ENCODE peak calls at places on chromosome 7, in five cellular contexts. One of them, this sample, is unnamed.

GRCh38 chr7:135834262-135834661 is 85.6 kb upstream of the FAM180A start:
- DNase-seq in IMR-90: no peak
- DNase-seq in H9: no peak
- DNase-seq in H1: no peak
- DNase-seq in mesenchymal stem cell: no peak
- DNase-seq in this sample: no peak

GRCh38 chr7:1934756-1935155 is 264.7 kb downstream of the ELFN1 start:
- DNase-seq in mesenchymal stem cell: no peak
- DNase-seq in IMR-90: no peak
- DNase-seq in H9: no peak
- DNase-seq in H1: no peak
- DNase-seq in this sample: no peak

GRCh38 chr7:129431911-129432643 is 2.2 kb upstream of the STRIP2 start:
- DNase-seq in H9: no peak
- DNase-seq in H1: no peak
- DNase-seq in IMR-90: no peak
- DNase-seq in mesenchymal stem cell: no peak
- DNase-seq in this sample: no peak

GRCh38 chr7:15245801-15246200 is 316.0 kb downstream of the AGMO start:
- DNase-seq in H1: no peak
- DNase-seq in mesenchymal stem cell: no peak
- DNase-seq in H9: no peak
- DNase-seq in IMR-90: no peak
- DNase-seq in this sample: no peak

GRCh38 chr7:89042963-89043362 is 247.4 kb upstream of the TEX47 start:
- DNase-seq in IMR-90: no peak
- DNase-seq in mesenchymal stem cell: no peak
- DNase-seq in H9: no peak
- DNase-seq in H1: no peak
- DNase-seq in this sample: no peak

GRCh38 chr7:2431260-2431867 is 28.0 kb downstream of the CHST12 start:
- DNase-seq in IMR-90: no peak
- DNase-seq in H9: peak; percentile 75
- DNase-seq in H1: peak; percentile 85
- DNase-seq in mesenchymal stem cell: no peak
- DNase-seq in this sample: no peak

GRCh38 chr7:108211382-108212201 is 81.4 kb upstream of the LAMB4 start:
- DNase-seq in IMR-90: peak; percentile 59
- DNase-seq in H1: no peak
- DNase-seq in mesenchymal stem cell: peak; percentile 42
- DNase-seq in H9: peak; percentile 49
- DNase-seq in this sample: no peak

GRCh38 chr7:65971021-65971420 is 11.0 kb downstream of the GUSB start:
- DNase-seq in H9: no peak
- DNase-seq in IMR-90: no peak
- DNase-seq in mesenchymal stem cell: no peak
- DNase-seq in H1: no peak
- DNase-seq in this sample: no peak

GRCh38 chr7:2520808-2521146 is 1.2 kb downstream of the LFNG start:
- DNase-seq in H9: no peak
- DNase-seq in IMR-90: no peak
- DNase-seq in H1: no peak
- DNase-seq in mesenchymal stem cell: no peak
- DNase-seq in this sample: no peak

GRCh38 chr7:47941136-47941844 is 7.0 kb downstream of the PKD1L1 start:
- DNase-seq in H1: no peak
- DNase-seq in IMR-90: peak; percentile 71
- DNase-seq in mesenchymal stem cell: peak; percentile 81
- DNase-seq in H9: no peak
- DNase-seq in this sample: no peak

GRCh38 chr7:84055904-84056615 is 138.5 kb downstream of the SEMA3A start:
- DNase-seq in IMR-90: no peak
- DNase-seq in H9: no peak
- DNase-seq in H1: no peak
- DNase-seq in mesenchymal stem cell: no peak
- DNase-seq in this sample: no peak

GRCh38 chr7:8065356-8065813 is 96.8 kb downstream of the GLCCI1 start:
- DNase-seq in H1: no peak
- DNase-seq in H9: no peak
- DNase-seq in mesenchymal stem cell: peak; percentile 76
- DNase-seq in IMR-90: peak; percentile 88
- DNase-seq in this sample: no peak

GRCh38 chr7:3995187-3995586 is 686.9 kb upstream of the FOXK1 start:
- DNase-seq in H9: peak; percentile 93
- DNase-seq in H1: peak; percentile 91
- DNase-seq in mesenchymal stem cell: no peak
- DNase-seq in IMR-90: no peak
- DNase-seq in this sample: no peak

GRCh38 chr7:101248276-101248675 is 3.4 kb upstream of the FIS1 start:
- DNase-seq in mesenchymal stem cell: no peak
- DNase-seq in IMR-90: no peak
- DNase-seq in H9: no peak
- DNase-seq in H1: no peak
- DNase-seq in this sample: no peak

GRCh38 chr7:44224216-44224950 is 23.6 kb downstream of the YKT6 start:
- DNase-seq in mesenchymal stem cell: no peak
- DNase-seq in IMR-90: no peak
- DNase-seq in H9: no peak
- DNase-seq in H1: no peak
- DNase-seq in this sample: no peak

GRCh38 chr7:44645254-44645653 is 38.8 kb downstream of the OGDH start:
- DNase-seq in mesenchymal stem cell: no peak
- DNase-seq in H1: no peak
- DNase-seq in IMR-90: no peak
- DNase-seq in H9: no peak
- DNase-seq in this sample: no peak

GRCh38 chr7:47757946-47758371 is 176.0 kb upstream of the TNS3 start:
- DNase-seq in H9: no peak
- DNase-seq in mesenchymal stem cell: peak; percentile 87
- DNase-seq in H1: no peak
- DNase-seq in IMR-90: peak; percentile 73
- DNase-seq in this sample: no peak

GRCh38 chr7:16422917-16423316 is 1.6 kb upstream of the CRPPA start:
- DNase-seq in mesenchymal stem cell: no peak
- DNase-seq in H1: no peak
- DNase-seq in H9: no peak
- DNase-seq in IMR-90: no peak
- DNase-seq in this sample: no peak

GRCh38 chr7:106736508-106737201 is 75.7 kb upstream of the CCDC71L start:
- DNase-seq in IMR-90: peak; percentile 83
- DNase-seq in mesenchymal stem cell: peak; percentile 84
- DNase-seq in H1: peak; percentile 60
- DNase-seq in H9: peak; percentile 66
- DNase-seq in this sample: no peak

GRCh38 chr7:31080112-31080511 is 28.0 kb downstream of the ADCYAP1R1 start:
- DNase-seq in H1: no peak
- DNase-seq in mesenchymal stem cell: no peak
- DNase-seq in H9: no peak
- DNase-seq in IMR-90: no peak
- DNase-seq in this sample: no peak

GRCh38 chr7:155590215-155591023 is 44.1 kb upstream of the CNPY1 start:
- DNase-seq in H9: peak; percentile 71
- DNase-seq in IMR-90: peak; percentile 16
- DNase-seq in H1: no peak
- DNase-seq in mesenchymal stem cell: peak; percentile 25
- DNase-seq in this sample: no peak

GRCh38 chr7:132381742-132382472 is 194.4 kb downstream of the PLXNA4 start:
- DNase-seq in H1: no peak
- DNase-seq in IMR-90: no peak
- DNase-seq in H9: no peak
- DNase-seq in mesenchymal stem cell: no peak
- DNase-seq in this sample: no peak

GRCh38 chr7:128918266-128918665 is 7.8 kb upstream of the KCP start:
- DNase-seq in H9: no peak
- DNase-seq in H1: peak; percentile 32
- DNase-seq in mesenchymal stem cell: no peak
- DNase-seq in IMR-90: no peak
- DNase-seq in this sample: no peak

GRCh38 chr7:128056901-128057300 is 25.7 kb upstream of the LRRC4 start:
- DNase-seq in IMR-90: peak; percentile 87
- DNase-seq in H9: no peak
- DNase-seq in H1: no peak
- DNase-seq in mesenchymal stem cell: peak; percentile 76
- DNase-seq in this sample: no peak

GRCh38 chr7:29886827-29887226 is 80.5 kb downstream of the WIPF3 start:
- DNase-seq in IMR-90: no peak
- DNase-seq in H9: no peak
- DNase-seq in mesenchymal stem cell: no peak
- DNase-seq in H1: no peak
- DNase-seq in this sample: no peak

GRCh38 chr7:1938788-1939433 is 268.8 kb downstream of the ELFN1 start:
- DNase-seq in H9: no peak
- DNase-seq in IMR-90: no peak
- DNase-seq in H1: no peak
- DNase-seq in mesenchymal stem cell: no peak
- DNase-seq in this sample: no peak

GRCh38 chr7:143279186-143280098 is 5.3 kb upstream of the TMEM139 start:
- DNase-seq in mesenchymal stem cell: peak; percentile 81
- DNase-seq in IMR-90: peak; percentile 68
- DNase-seq in H1: no peak
- DNase-seq in H9: no peak
- DNase-seq in this sample: peak; percentile 66

GRCh38 chr7:19834566-19834965 is 61.1 kb upstream of the TMEM196 start:
- DNase-seq in mesenchymal stem cell: no peak
- DNase-seq in IMR-90: no peak
- DNase-seq in H9: no peak
- DNase-seq in H1: no peak
- DNase-seq in this sample: no peak

DNA sequence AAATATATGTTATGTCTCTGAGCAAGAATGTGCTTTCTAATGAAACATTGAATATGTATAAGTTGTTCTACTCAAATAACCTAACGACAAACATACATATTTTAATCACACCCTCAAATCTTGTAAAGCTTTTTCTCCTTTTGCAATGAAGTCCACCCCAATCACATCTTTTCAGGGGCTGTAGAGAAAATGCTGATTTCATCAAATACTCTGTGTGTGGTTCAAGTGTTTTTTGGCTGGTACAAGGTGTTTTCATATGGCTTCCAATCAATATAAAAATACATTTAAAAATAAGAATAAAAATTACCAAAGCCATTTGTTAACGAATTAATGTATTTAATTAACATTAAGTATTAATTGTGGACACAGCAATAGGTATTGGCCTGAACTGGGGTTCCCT is 57.2 kb upstream of the TMEM196 start:
- DNase-seq in IMR-90: no peak
- DNase-seq in mesenchymal stem cell: no peak
- DNase-seq in H9: no peak
- DNase-seq in H1: no peak
- DNase-seq in this sample: no peak
- H3K14ac ChIP-seq in IMR-90: no peak overlapping the region
- H3K14ac ChIP-seq in mesenchymal stem cell: no peak overlapping the region
- H3K14ac ChIP-seq in H9: no peak overlapping the region
- H3K14ac ChIP-seq in H1: no peak overlapping the region
- H3K14ac ChIP-seq in this sample: no peak overlapping the region

GRCh38 chr7:102317231-102318059 is 30.8 kb downstream of the SH2B2 start:
- DNase-seq in H9: no peak
- DNase-seq in mesenchymal stem cell: no peak
- DNase-seq in H1: no peak
- DNase-seq in IMR-90: no peak
- DNase-seq in this sample: no peak
- H3K14ac ChIP-seq in H9: no peak overlapping the region
- H3K14ac ChIP-seq in mesenchymal stem cell: no peak overlapping the region
- H3K14ac ChIP-seq in H1: no peak overlapping the region
- H3K14ac ChIP-seq in IMR-90: no peak overlapping the region
- H3K14ac ChIP-seq in this sample: no peak overlapping the region

DNA sequence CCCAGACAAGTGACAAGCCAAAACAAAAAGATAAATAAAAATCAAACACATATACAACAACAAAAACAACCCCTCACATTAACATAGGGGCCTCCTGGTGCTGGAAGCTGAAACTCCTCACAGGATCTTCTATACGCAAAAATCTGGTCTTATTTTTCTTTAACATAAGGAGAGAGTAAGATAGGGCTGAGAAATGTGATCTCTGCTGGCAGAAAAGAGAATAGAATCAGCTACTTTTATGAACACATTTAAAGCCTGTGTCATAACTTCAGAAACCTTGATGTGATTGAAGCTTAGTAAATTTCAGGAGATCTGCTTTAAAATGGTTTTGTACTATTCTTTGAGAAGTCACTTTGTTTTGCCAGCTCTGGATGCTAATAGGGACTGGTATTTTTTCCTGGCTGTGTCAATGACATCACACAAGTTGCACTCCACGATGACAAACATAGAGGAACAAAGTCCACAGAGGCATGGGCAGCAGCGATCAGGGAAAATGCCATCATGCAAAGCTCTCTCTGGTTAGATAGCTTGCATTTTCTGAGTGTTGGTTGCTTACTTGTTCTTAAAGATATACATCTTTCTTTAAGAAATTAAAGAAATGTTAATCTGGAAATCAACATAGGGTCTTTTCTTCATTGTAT is 176.6 kb upstream of the SP4 start:
- DNase-seq in mesenchymal stem cell: no peak
- DNase-seq in H1: no peak
- DNase-seq in IMR-90: no peak
- DNase-seq in H9: no peak
- DNase-seq in this sample: no peak
- H3K14ac ChIP-seq in mesenchymal stem cell: no peak overlapping the region
- H3K14ac ChIP-seq in H1: no peak overlapping the region
- H3K14ac ChIP-seq in IMR-90: no peak overlapping the region
- H3K14ac ChIP-seq in H9: no peak overlapping the region
- H3K14ac ChIP-seq in this sample: no peak overlapping the region

GRCh38 chr7:40300146-40300655 is 165.4 kb downstream of the SUGCT start:
- DNase-seq in H9: no peak
- DNase-seq in IMR-90: no peak
- DNase-seq in H1: no peak
- DNase-seq in mesenchymal stem cell: no peak
- DNase-seq in this sample: no peak

GRCh38 chr7:40303996-40304395 is 169.2 kb downstream of the SUGCT start:
- DNase-seq in mesenchymal stem cell: no peak
- DNase-seq in IMR-90: no peak
- DNase-seq in H9: no peak
- DNase-seq in H1: no peak
- DNase-seq in this sample: no peak

GRCh38 chr7:40298421-40298820 is 163.6 kb downstream of the SUGCT start:
- DNase-seq in H9: no peak
- DNase-seq in IMR-90: peak; percentile 73
- DNase-seq in H1: no peak
- DNase-seq in mesenchymal stem cell: peak; percentile 88
- DNase-seq in this sample: no peak

GRCh38 chr7:40299097-40299496 is 164.3 kb downstream of the SUGCT start:
- DNase-seq in H1: no peak
- DNase-seq in IMR-90: peak; percentile 74
- DNase-seq in mesenchymal stem cell: peak; percentile 90
- DNase-seq in H9: peak; percentile 28
- DNase-seq in this sample: no peak

DNA sequence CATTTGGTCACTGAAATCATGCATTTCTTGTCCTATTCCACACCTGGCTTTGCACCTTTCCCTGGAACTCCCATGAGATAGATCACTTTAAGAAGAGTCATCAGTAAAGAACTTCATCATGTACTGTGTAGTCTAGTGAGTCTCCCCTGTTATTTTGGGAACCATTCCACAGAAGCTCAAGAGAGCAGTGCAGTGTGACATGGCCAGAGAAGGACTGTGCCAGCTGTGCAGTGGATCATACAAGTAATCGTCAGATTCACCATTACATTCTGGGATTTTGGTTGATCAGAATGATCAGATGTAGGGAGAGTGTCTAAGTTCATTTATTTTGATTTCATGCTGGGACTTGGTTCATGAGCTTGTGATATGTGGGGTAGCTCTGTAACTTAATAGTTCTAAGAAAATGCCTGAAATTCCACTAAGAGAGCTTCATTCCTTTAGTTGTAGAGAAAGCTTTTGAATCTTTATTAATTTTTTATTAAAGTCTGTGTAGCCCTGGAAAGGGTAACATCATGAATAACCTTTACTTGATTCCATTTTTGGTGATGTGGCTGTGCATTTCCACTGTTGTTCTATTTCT is 166.8 kb downstream of the SUGCT start:
- DNase-seq in mesenchymal stem cell: no peak
- DNase-seq in H1: no peak
- DNase-seq in H9: no peak
- DNase-seq in IMR-90: peak; percentile 50
- DNase-seq in this sample: no peak
- H3K14ac ChIP-seq in mesenchymal stem cell: no peak overlapping the region
- H3K14ac ChIP-seq in H1: no peak overlapping the region
- H3K14ac ChIP-seq in H9: no peak overlapping the region
- H3K14ac ChIP-seq in IMR-90: peak overlapping the region; percentile 70
- H3K14ac ChIP-seq in this sample: no peak overlapping the region